ENCODE peak calls at places on chromosomes 11 and 22, in six cellular contexts. T, P, V, L, O and D are unnamed samples.

GRCh38 chr11:133064152-133064877 is 468.0 kb downstream of the OPCML start:
- DNase-seq in L (peak), P (peak), V (peak), T (peak), O (peak), D (peak)

GRCh38 chr11:34243620-34244493 is 114.0 kb downstream of the ABTB2 start:
- DNase-seq in V (peak), P (no peak), T (peak), O (no peak), L (peak), D (no peak)

GRCh38 chr11:27218498-27219038 is 144.4 kb downstream of the CCDC34 start:
- DNase-seq in P (no peak), L (no peak), O (no peak), V (peak), T (peak), D (no peak)

GRCh38 chr22:35258144-35258988 is 1.1 kb downstream of the HMGXB4 start:
- DNase-seq in O (peak), T (peak), L (no peak), P (peak), V (peak), D (no peak)

GRCh38 chr22:26977741-26978140 is 320.4 kb downstream of the MIAT start:
- DNase-seq in P (no peak), T (no peak), O (peak), V (no peak), L (no peak), D (no peak)

GRCh38 chr22:50010676-50011446 is 1.7 kb downstream of the IL17REL start:
- DNase-seq in L (no peak), P (no peak), O (no peak), V (no peak), T (no peak), D (no peak)

GRCh38 chr11:96267001-96267489 is 76.0 kb downstream of the MAML2 start:
- DNase-seq in O (no peak), P (no peak), V (no peak), T (no peak), L (no peak), D (no peak)

GRCh38 chr11:73784080-73784634 is 3.5 kb upstream of the MRPL48 start:
- DNase-seq in T (peak), P (no peak), V (peak), O (peak), L (no peak), D (no peak)

GRCh38 chr22:28034760-28035401 is 115.8 kb upstream of the PITPNB start:
- DNase-seq in L (peak), P (no peak), O (no peak), V (peak), T (peak), D (peak)

GRCh38 chr11:1138053-1138452 is 19.7 kb upstream of the MUC5AC start:
- DNase-seq in L (no peak), V (peak), P (no peak), O (no peak), T (peak), D (no peak)

GRCh38 chr11:1382831-1383607 is 6.7 kb upstream of the BRSK2 start:
- DNase-seq in P (no peak), O (peak), L (peak), T (peak), V (peak), D (peak)

GRCh38 chr11:31966846-31967245 is 124.0 kb upstream of the RCN1 start:
- DNase-seq in T (no peak), V (no peak), P (no peak), O (no peak), L (no peak), D (no peak)

GRCh38 chr11:114318361-114318760 is 22.2 kb downstream of the NNMT start:
- DNase-seq in V (no peak), T (no peak), O (no peak), L (no peak), P (no peak), D (no peak)

GRCh38 chr11:6563667-6564066 is 39.7 kb downstream of the RRP8 start:
- DNase-seq in V (no peak), P (no peak), O (no peak), L (no peak), T (no peak), D (no peak)

GRCh38 chr11:73151371-73151870 is 9.3 kb upstream of the FCHSD2 start:
- DNase-seq in L (no peak), V (no peak), T (no peak), P (no peak), O (no peak), D (no peak)

GRCh38 chr11:113026778-113027177 is 65.6 kb downstream of the NCAM1 start:
- DNase-seq in P (no peak), T (no peak), O (no peak), V (no peak), L (no peak), D (no peak)